ENCODE peak calls at places on chromosomes 12 and 14, in six cellular contexts. One of them, this sample, is unnamed.

GRCh38 chr14:64786296-64787149 is 82.3 kb downstream of the PLEKHG3 start:
- DNase-seq in AG09319: no peak
- DNase-seq in right atrium auricular region: no peak
- DNase-seq in Calu3: no peak
- DNase-seq in GM13977: no peak
- DNase-seq in heart left ventricle: peak; percentile 38
- DNase-seq in this sample: peak; percentile 20

GRCh38 chr12:51832708-51833107 is 15.8 kb downstream of the FIGNL2 start:
- DNase-seq in AG09319: no peak
- DNase-seq in right atrium auricular region: no peak
- DNase-seq in Calu3: no peak
- DNase-seq in GM13977: no peak
- DNase-seq in heart left ventricle: no peak
- DNase-seq in this sample: no peak

GRCh38 chr12:112419269-112420133 is 754 bp downstream of the PTPN11 start:
- DNase-seq in AG09319: peak; percentile 44
- DNase-seq in right atrium auricular region: peak; percentile 81
- DNase-seq in Calu3: peak; percentile 74
- DNase-seq in GM13977: peak; percentile 33
- DNase-seq in heart left ventricle: peak; percentile 67
- DNase-seq in this sample: peak; percentile 56

GRCh38 chr14:20332386-20332945 is 613 bp downstream of the CCNB1IP1 start:
- DNase-seq in AG09319: no peak
- DNase-seq in right atrium auricular region: no peak
- DNase-seq in Calu3: no peak
- DNase-seq in GM13977: no peak
- DNase-seq in heart left ventricle: no peak
- DNase-seq in this sample: no peak

GRCh38 chr12:66036317-66036716 is 94.2 kb downstream of the LLPH start:
- DNase-seq in AG09319: peak; percentile 72
- DNase-seq in right atrium auricular region: no peak
- DNase-seq in Calu3: peak; percentile 5
- DNase-seq in GM13977: no peak
- DNase-seq in heart left ventricle: peak; percentile 56
- DNase-seq in this sample: no peak

GRCh38 chr12:128267651-128268347 is 829 bp downstream of the TMEM132C start:
- DNase-seq in AG09319: no peak
- DNase-seq in right atrium auricular region: no peak
- DNase-seq in Calu3: no peak
- DNase-seq in GM13977: no peak
- DNase-seq in heart left ventricle: no peak
- DNase-seq in this sample: no peak

GRCh38 chr12:52052471-52053186 is 1.4 kb downstream of the NR4A1 start:
- DNase-seq in AG09319: no peak
- DNase-seq in right atrium auricular region: no peak
- DNase-seq in Calu3: peak; percentile 34
- DNase-seq in GM13977: no peak
- DNase-seq in heart left ventricle: peak; percentile 43
- DNase-seq in this sample: no peak

GRCh38 chr12:51868821-51869489 is 18.9 kb upstream of the ANKRD33 start:
- DNase-seq in AG09319: no peak
- DNase-seq in right atrium auricular region: no peak
- DNase-seq in Calu3: no peak
- DNase-seq in GM13977: no peak
- DNase-seq in heart left ventricle: no peak
- DNase-seq in this sample: peak; percentile 22

GRCh38 chr14:104680806-104681688 is 8.4 kb upstream of the INF2 start:
- DNase-seq in AG09319: no peak
- DNase-seq in right atrium auricular region: no peak
- DNase-seq in Calu3: peak; percentile 74
- DNase-seq in GM13977: peak; percentile 83
- DNase-seq in heart left ventricle: peak; percentile 46
- DNase-seq in this sample: peak; percentile 84

GRCh38 chr12:16229676-16230075 is 47.8 kb downstream of the SLC15A5 start:
- DNase-seq in AG09319: no peak
- DNase-seq in right atrium auricular region: no peak
- DNase-seq in Calu3: no peak
- DNase-seq in GM13977: no peak
- DNase-seq in heart left ventricle: no peak
- DNase-seq in this sample: no peak

GRCh38 chr12:70305794-70306193 is 60.3 kb upstream of the KCNMB4 start:
- DNase-seq in AG09319: no peak
- DNase-seq in right atrium auricular region: no peak
- DNase-seq in Calu3: no peak
- DNase-seq in GM13977: no peak
- DNase-seq in heart left ventricle: no peak
- DNase-seq in this sample: no peak

GRCh38 chr12:32134144-32134888 is 27.7 kb downstream of the BICD1 start:
- DNase-seq in AG09319: no peak
- DNase-seq in right atrium auricular region: no peak
- DNase-seq in Calu3: peak; percentile 19
- DNase-seq in GM13977: peak; percentile 58
- DNase-seq in heart left ventricle: no peak
- DNase-seq in this sample: no peak

GRCh38 chr12:40312982-40313576 is 88.3 kb downstream of the LRRK2 start:
- DNase-seq in AG09319: peak; percentile 4
- DNase-seq in right atrium auricular region: no peak
- DNase-seq in Calu3: peak; percentile 1
- DNase-seq in GM13977: no peak
- DNase-seq in heart left ventricle: no peak
- DNase-seq in this sample: no peak

GRCh38 chr12:27644446-27644845 is 51.8 kb upstream of the REP15 start:
- DNase-seq in AG09319: peak; percentile 24
- DNase-seq in right atrium auricular region: no peak
- DNase-seq in Calu3: no peak
- DNase-seq in GM13977: no peak
- DNase-seq in heart left ventricle: no peak
- DNase-seq in this sample: no peak

GRCh38 chr14:93794756-93795155 is 6.5 kb upstream of the PRIMA1 start:
- DNase-seq in AG09319: no peak
- DNase-seq in right atrium auricular region: no peak
- DNase-seq in Calu3: no peak
- DNase-seq in GM13977: no peak
- DNase-seq in heart left ventricle: no peak
- DNase-seq in this sample: no peak

GRCh38 chr12:88579941-88580871 is at the start of gene KITLG:
- DNase-seq in AG09319: peak; percentile 78
- DNase-seq in right atrium auricular region: peak; percentile 83
- DNase-seq in Calu3: peak; percentile 89
- DNase-seq in GM13977: peak; percentile 58
- DNase-seq in heart left ventricle: peak; percentile 86
- DNase-seq in this sample: no peak

DNA sequence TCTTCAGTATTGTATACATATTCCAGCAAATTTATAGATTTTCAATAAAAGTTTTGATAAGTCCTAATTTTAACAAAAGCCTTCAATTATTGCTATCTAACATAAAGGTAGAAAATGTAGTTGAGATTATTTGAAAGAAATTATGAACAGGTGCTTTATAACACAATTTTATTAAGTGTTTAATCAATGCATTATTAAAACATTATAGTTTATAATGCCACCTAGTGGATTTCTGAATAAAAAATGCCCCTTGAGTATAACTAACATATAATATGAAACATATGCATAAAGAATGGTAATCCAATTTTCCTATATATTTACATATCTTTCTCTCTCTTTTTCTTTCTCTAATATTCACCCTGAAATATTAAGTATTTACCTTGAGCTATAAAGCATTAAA is 515.3 kb downstream of the SLC6A15 start:
- DNase-seq in AG09319: no peak
- DNase-seq in right atrium auricular region: no peak
- DNase-seq in Calu3: no peak
- DNase-seq in GM13977: no peak
- DNase-seq in heart left ventricle: no peak
- DNase-seq in this sample: no peak
- TF ChIP-seq CTCF in AG09319: peak; percentile 30
- TF ChIP-seq CTCF in right atrium auricular region: peak; percentile 41
- TF ChIP-seq CTCF in Calu3: peak; percentile 22
- TF ChIP-seq CTCF in GM13977: no peak
- TF ChIP-seq CTCF in heart left ventricle: peak; percentile 25
- TF ChIP-seq CTCF in this sample: no peak

DNA sequence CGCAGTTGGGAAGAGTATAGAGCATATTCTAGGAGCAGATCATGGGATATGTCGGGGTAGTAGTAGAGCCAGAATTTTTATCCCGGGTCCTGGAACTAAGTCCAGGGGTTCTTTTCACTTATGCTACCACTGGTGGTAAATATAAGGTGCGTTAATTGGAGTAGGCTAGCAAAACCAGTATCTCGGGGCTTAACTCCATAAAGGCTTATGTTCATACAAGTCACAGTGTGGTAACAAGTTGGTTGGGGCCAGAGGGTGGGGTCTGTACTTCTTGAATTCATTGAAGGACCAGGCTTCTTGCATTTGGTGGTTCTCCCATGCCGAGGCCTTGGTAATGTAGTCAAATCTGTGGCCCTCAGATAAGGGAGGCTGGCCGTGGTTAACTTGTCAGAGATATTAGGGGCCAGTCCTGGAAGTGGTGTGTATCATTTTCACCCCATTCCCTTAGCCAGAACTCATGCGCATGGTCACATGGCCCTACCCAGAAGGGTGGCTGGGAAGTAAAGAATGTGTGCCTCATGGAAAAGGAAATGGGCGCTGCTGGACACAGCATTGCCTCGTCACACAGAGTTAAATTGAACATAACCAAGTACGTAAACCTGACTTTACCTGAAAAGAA is 1.5 kb upstream of the ZNF641 start:
- DNase-seq in AG09319: no peak
- DNase-seq in right atrium auricular region: no peak
- DNase-seq in Calu3: no peak
- DNase-seq in GM13977: no peak
- DNase-seq in heart left ventricle: no peak
- DNase-seq in this sample: no peak
- TF ChIP-seq CTCF in AG09319: no peak
- TF ChIP-seq CTCF in right atrium auricular region: no peak
- TF ChIP-seq CTCF in Calu3: no peak
- TF ChIP-seq CTCF in GM13977: no peak
- TF ChIP-seq CTCF in heart left ventricle: no peak
- TF ChIP-seq CTCF in this sample: no peak

GRCh38 chr12:104407922-104408321 is 48.8 kb upstream of the CHST11 start:
- DNase-seq in AG09319: no peak
- DNase-seq in right atrium auricular region: no peak
- DNase-seq in Calu3: no peak
- DNase-seq in GM13977: no peak
- DNase-seq in heart left ventricle: no peak
- DNase-seq in this sample: no peak
- TF ChIP-seq CTCF in AG09319: no peak
- TF ChIP-seq CTCF in right atrium auricular region: no peak
- TF ChIP-seq CTCF in Calu3: no peak
- TF ChIP-seq CTCF in GM13977: no peak
- TF ChIP-seq CTCF in heart left ventricle: no peak
- TF ChIP-seq CTCF in this sample: no peak

DNA sequence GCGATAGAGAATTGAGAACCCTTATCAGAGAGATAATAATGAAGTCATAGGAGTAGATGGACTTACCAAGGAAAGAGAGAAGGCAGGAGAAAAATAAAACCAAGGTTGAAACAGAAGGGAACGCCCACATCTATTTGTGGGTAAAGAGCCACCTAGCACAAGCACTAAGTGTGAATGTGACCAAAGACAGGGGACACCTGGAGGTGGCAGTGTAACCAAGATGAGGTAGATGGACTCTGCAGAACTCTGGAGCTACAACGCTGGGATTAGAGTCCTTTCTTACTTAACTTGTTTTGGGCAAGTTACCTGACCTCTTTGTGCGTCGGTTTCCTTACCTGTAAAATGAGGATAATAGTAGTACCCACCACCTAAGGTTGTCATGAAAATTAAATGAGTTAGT is 101.9 kb downstream of the SLC5A8 start:
- DNase-seq in AG09319: no peak
- DNase-seq in right atrium auricular region: no peak
- DNase-seq in Calu3: no peak
- DNase-seq in GM13977: no peak
- DNase-seq in heart left ventricle: no peak
- DNase-seq in this sample: no peak
- TF ChIP-seq CTCF in AG09319: no peak
- TF ChIP-seq CTCF in right atrium auricular region: no peak
- TF ChIP-seq CTCF in Calu3: no peak
- TF ChIP-seq CTCF in GM13977: no peak
- TF ChIP-seq CTCF in heart left ventricle: no peak
- TF ChIP-seq CTCF in this sample: no peak

GRCh38 chr14:77616454-77617229 is at the start of gene SPTLC2:
- DNase-seq in AG09319: peak; percentile 97
- DNase-seq in right atrium auricular region: peak; percentile 99
- DNase-seq in Calu3: peak; percentile 97
- DNase-seq in GM13977: peak; percentile 98
- DNase-seq in heart left ventricle: peak; percentile 99
- DNase-seq in this sample: peak; percentile 96
- TF ChIP-seq CTCF in AG09319: no peak
- TF ChIP-seq CTCF in right atrium auricular region: peak; percentile 35
- TF ChIP-seq CTCF in Calu3: no peak
- TF ChIP-seq CTCF in GM13977: peak; percentile 21
- TF ChIP-seq CTCF in heart left ventricle: no peak
- TF ChIP-seq CTCF in this sample: no peak

DNA sequence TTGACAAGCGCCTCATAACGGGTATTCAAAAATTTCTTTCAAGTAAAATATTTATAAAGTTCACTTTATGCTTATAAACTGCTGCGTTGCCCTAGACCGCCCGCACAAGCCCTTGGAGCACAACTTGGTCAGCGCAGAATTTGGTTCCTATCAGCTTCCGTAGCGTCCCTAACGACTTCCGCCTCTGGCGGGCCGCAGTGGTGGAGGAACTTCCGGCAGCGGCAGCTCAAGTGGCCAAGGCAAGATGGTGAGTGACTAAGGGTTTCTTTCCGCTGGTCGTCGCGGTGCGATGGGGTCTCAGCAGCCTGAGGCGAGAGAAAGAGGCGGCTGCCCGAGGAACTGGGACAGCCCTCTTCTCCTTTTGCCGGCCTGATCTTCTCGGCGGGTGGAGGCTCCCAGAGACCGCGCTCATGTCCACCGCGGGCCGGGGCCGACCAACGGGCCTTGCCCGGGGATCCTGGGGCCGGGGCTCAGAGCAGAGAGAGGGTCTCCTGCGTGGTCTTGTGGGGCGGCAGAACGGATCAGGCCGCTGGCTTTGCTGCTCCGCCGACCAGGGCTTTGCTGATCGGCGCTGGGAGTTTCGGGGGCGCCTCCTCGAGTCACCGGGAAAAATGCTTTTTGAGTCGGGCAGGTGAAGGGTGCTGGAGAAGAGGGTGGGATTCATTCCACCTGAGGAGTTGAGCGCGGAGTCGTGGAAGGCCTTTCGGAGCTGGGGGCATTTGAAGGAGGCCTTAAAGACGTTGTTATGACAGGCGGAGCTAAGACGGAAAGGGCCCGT is at the start of gene PSMC1:
- DNase-seq in AG09319: peak; percentile 82
- DNase-seq in right atrium auricular region: peak; percentile 91
- DNase-seq in Calu3: peak; percentile 88
- DNase-seq in GM13977: peak; percentile 89
- DNase-seq in heart left ventricle: peak; percentile 92
- DNase-seq in this sample: peak; percentile 92
- TF ChIP-seq CTCF in AG09319: no peak
- TF ChIP-seq CTCF in right atrium auricular region: peak; percentile 27
- TF ChIP-seq CTCF in Calu3: no peak
- TF ChIP-seq CTCF in GM13977: no peak
- TF ChIP-seq CTCF in heart left ventricle: no peak
- TF ChIP-seq CTCF in this sample: no peak

GRCh38 chr12:50452795-50453194 is 52.0 kb upstream of the DIP2B start:
- DNase-seq in AG09319: no peak
- DNase-seq in right atrium auricular region: no peak
- DNase-seq in Calu3: no peak
- DNase-seq in GM13977: no peak
- DNase-seq in heart left ventricle: no peak
- DNase-seq in this sample: no peak
- TF ChIP-seq CTCF in AG09319: no peak
- TF ChIP-seq CTCF in right atrium auricular region: no peak
- TF ChIP-seq CTCF in Calu3: no peak
- TF ChIP-seq CTCF in GM13977: no peak
- TF ChIP-seq CTCF in heart left ventricle: no peak
- TF ChIP-seq CTCF in this sample: no peak

This sample was measured in CD14-positive monocyte.